ENCODE peak calls at places on chromosomes 5 and 9, in nine cellular contexts. H, Y, W, L, P, V, B, G and Q are unnamed samples. For H3K4me1, the result is how much of the 10 kb centered on the place peaks cover.

GRCh38 chr5:51387854-51388320 is 4.6 kb downstream of the ISL1 start:
- DNase-seq in H (no peak), Y (no peak), W (no peak), L (no peak), P (no peak), V (no peak), B (no peak), G (no peak), Q (no peak)

GRCh38 chr5:136014049-136014516 is 14.7 kb upstream of the TGFBI start:
- DNase-seq in H (no peak), Y (no peak), W (peak), L (no peak), P (no peak), V (no peak), B (no peak), G (no peak), Q (peak)

GRCh38 chr5:172437445-172438303 is 16.7 kb downstream of the SH3PXD2B start:
- DNase-seq in H (no peak), Y (peak), W (peak), L (peak), P (peak), V (no peak), B (peak), G (peak), Q (peak)

GRCh38 chr5:15203376-15203775 is 296.6 kb upstream of the FBXL7 start:
- DNase-seq in H (no peak), Y (no peak), W (no peak), L (no peak), P (no peak), V (no peak), B (no peak), G (no peak), Q (no peak)

GRCh38 chr9:85514256-85514655 is 227.5 kb downstream of the AGTPBP1 start:
- DNase-seq in H (no peak), Y (no peak), W (no peak), L (no peak), P (no peak), V (no peak), B (no peak), G (no peak), Q (no peak)

GRCh38 chr9:87089963-87090362 is 142.7 kb upstream of the GAS1 start:
- DNase-seq in H (no peak), Y (no peak), W (no peak), L (no peak), P (no peak), V (no peak), B (no peak), G (no peak), Q (no peak)

GRCh38 chr5:124952079-124952478 is 205.6 kb upstream of the ZNF608 start:
- DNase-seq in H (no peak), Y (no peak), W (no peak), L (no peak), P (peak), V (no peak), B (no peak), G (no peak), Q (no peak)

GRCh38 chr5:219492-219891 is 1.4 kb downstream of the SDHA start:
- DNase-seq in H (no peak), Y (no peak), W (no peak), L (peak), P (no peak), V (no peak), B (no peak), G (no peak), Q (peak)

GRCh38 chr5:142356716-142357468 is 32.1 kb upstream of the SPRY4 start:
- DNase-seq in H (peak), Y (peak), W (peak), L (peak), P (peak), V (peak), B (peak), G (peak), Q (peak)

GRCh38 chr9:83191154-83191553 is 128.2 kb upstream of the RASEF start:
- DNase-seq in H (no peak), Y (no peak), W (no peak), L (no peak), P (no peak), V (no peak), B (no peak), G (no peak), Q (no peak)

GRCh38 chr9:91740713-91741112 is 209.3 kb downstream of the ROR2 start:
- DNase-seq in H (no peak), Y (peak), W (no peak), L (no peak), P (peak), V (peak), B (no peak), G (no peak), Q (peak)

GRCh38 chr5:59763545-59763944 is 130.0 kb downstream of the PDE4D start:
- DNase-seq in H (no peak), Y (no peak), W (no peak), L (no peak), P (no peak), V (no peak), B (no peak), G (no peak), Q (no peak)

GRCh38 chr9:130042931-130043653 is at the start of gene FNBP1:
- DNase-seq in H (peak), Y (peak), W (peak), L (peak), P (peak), V (peak), B (no peak), G (peak), Q (peak)

DNA sequence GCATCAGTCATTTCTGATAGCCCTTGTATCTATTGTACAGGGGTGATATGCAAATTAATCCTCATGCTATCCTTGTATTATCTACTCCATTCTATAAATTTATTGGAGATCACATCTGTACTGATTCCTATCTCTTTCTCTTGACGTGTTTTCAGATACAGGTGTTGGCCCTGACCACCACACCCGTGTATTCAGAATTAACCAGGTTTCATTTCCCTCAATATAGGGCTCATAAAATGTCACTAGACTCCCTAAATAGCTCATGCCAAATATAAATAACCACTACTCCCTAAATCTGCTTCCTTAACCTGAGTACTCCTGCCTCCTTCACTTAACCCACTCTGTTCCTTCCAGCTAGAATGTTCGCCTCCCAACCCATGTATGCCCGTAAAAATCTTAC is 522.8 kb upstream of the KLF4 start:
- DNase-seq in H (no peak), Y (no peak), W (no peak), L (no peak), P (no peak), V (no peak), B (no peak), G (no peak), Q (no peak)
- H3K4me1 ChIP-seq in H (under half), Y (under half), W (under half), L (under half), P (under half), V (under half), B (under half), G (under half), Q (under half)

GRCh38 chr5:155260798-155261197 is 247.2 kb downstream of the KIF4B start:
- DNase-seq in H (peak), Y (no peak), W (no peak), L (no peak), P (no peak), V (no peak), B (peak), G (no peak), Q (no peak)
- H3K4me3 ChIP-seq in H (no peak), Y (no peak), W (no peak), L (no peak), P (no peak), V (no peak), B (no peak), G (no peak), Q (no peak)

DNA sequence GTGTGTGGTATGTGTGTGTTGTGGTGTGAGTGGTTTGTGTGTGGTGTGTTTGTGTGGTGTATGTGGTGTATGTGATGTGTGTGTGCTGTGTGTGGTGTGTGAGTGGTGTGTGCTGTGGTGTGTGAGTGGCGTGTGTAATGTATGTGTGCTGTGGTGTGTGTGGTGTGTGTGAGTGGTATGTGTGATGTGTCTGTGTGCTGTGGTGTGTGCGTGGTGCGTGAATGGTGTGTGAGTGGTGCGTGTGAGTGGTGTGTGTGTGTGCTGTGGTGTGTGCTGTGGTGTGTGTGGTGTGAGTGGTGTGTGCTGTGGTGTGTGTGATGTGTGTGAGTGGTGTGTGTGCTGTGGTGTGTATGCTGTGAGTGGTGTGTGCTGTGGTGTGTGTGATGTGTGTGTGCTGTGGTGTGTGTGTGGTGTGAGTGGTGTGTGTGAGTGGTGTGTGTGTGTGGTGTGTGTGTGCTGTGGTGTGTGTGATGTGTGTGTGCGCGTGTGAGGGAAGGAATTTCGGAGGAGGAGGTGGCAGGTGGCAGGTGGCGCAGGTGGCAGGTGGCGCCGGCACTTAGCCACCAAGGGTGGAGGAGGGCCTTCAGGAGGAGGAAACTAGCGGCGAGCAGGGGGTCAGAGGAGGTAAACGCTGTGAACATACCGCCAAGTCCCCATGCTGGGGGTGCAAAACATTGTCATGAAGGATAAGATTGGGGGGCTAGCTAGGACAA is 191.8 kb downstream of the MELK start:
- DNase-seq in H (no peak), Y (no peak), W (no peak), L (no peak), P (no peak), V (no peak), B (no peak), G (no peak), Q (no peak)
- H3K4me1 ChIP-seq in H (under half), Y (under half), W (under half), L (under half), P (under half), V (under half), B (under half), G (under half), Q (under half)

DNA sequence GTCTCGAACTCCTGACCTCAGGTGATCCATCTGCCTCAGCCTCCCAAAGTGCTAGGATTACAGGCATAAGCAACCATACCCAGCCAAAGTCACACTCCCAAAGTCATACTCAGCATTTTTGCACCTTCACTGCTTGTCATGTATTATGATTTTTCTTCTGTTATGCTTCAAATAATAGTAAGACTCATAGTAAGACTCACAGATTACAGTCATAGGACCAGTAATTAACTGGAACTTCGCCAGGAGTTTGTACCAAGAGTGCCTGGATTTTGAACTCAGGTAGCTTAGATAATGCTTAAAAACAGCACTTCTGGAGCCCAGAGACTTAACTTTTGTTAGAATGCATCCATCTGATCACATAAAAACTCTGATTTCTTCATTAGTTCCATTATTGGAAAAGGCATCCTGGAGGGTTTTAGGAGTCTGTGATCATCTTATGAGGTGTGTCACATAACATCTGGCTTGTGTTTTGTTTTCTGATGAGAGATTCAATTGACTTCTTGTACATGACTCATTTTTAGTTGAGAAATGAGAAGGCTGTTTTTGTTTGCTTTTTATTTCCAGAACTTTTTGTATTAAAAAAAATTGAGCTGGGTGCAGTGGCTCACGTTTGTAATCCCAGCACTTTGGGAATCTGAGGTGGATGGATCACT is 131.5 kb downstream of the ADAMTS19 start:
- DNase-seq in H (no peak), Y (no peak), W (no peak), L (no peak), P (no peak), V (no peak), B (no peak), G (no peak), Q (peak)
- H3K4me3 ChIP-seq in H (no peak), Y (no peak), W (no peak), L (no peak), P (no peak), V (no peak), B (no peak), G (no peak), Q (no peak)

DNA sequence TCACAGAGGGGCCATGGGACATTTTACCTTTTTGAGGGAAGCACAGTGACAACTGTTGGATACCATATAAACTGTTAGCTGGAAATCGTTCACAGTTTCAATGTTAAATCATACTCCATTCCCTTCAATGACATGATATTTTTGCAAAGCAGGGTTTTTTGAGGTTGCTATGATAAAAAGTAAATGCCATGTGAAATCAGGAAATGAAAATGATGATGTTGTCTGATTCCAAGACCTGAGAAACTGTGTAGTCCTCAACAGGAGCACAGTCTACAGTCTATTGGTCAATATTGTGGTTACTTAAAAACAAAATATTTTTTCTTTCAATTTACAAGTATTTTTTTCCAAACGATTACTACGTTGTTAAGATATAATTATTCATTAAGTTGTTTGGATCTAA is 24.0 kb upstream of the ADAM19 start:
- DNase-seq in H (no peak), Y (no peak), W (no peak), L (no peak), P (no peak), V (no peak), B (no peak), G (no peak), Q (no peak)
- H3K4me1 ChIP-seq in H (under half), Y (under half), W (under half), L (under half), P (under half), V (under half), B (under half), G (under half), Q (under half)

GRCh38 chr5:141208478-141208877 is at the start of gene PCDHB12:
- DNase-seq in H (peak), Y (no peak), W (no peak), L (peak), P (no peak), V (no peak), B (no peak), G (no peak), Q (peak)
- H3K4me3 ChIP-seq in H (no peak), Y (peak), W (peak), L (no peak), P (no peak), V (no peak), B (no peak), G (peak), Q (peak)